ENCODE peak calls at places on chromosome 1, in seven cellular contexts. M is iPS DF 6.9; T is activated CD4-positive, alpha-beta T cell treated with anti-CD3 and anti-CD28 coated beads for 1 hour; R is left cardiac atrium; A is T-cell; C is AG09309; X is NCI-H1105. V is an unnamed sample.

GRCh38 chr1:11929849-11930248 is 3.6 kb upstream of the KIAA2013 start:
- DNase-seq in M (no peak), T (no peak), R (peak), A (no peak), C (no peak), X (no peak), V (no peak)

GRCh38 chr1:115717541-115717940 is 51.0 kb downstream of the CASQ2 start:
- DNase-seq in M (peak), T (no peak), R (peak), A (peak), C (no peak), X (peak), V (no peak)

GRCh38 chr1:208159542-208160258 is 84.5 kb downstream of the PLXNA2 start:
- DNase-seq in M (no peak), T (no peak), R (peak), A (no peak), C (peak), X (no peak), V (no peak)

GRCh38 chr1:110407260-110408210 is at the start of gene LAMTOR5:
- DNase-seq in M (peak), T (peak), R (peak), A (peak), C (peak), X (peak), V (peak)

GRCh38 chr1:104593418-104594187 is 843.9 kb downstream of the AMY1C start:
- DNase-seq in M (no peak), T (no peak), R (no peak), A (no peak), C (no peak), X (no peak), V (no peak)

GRCh38 chr1:117569956-117570355 is 35.9 kb upstream of the TENT5C start:
- DNase-seq in M (no peak), T (no peak), R (no peak), A (no peak), C (no peak), X (no peak), V (no peak)

GRCh38 chr1:42955311-42956063 is 3.2 kb downstream of the SLC2A1 start:
- DNase-seq in M (no peak), T (no peak), R (no peak), A (no peak), C (no peak), X (no peak), V (no peak)

GRCh38 chr1:6097824-6098223 is 52.1 kb downstream of the KCNAB2 start:
- DNase-seq in M (no peak), T (no peak), R (no peak), A (no peak), C (no peak), X (no peak), V (no peak)

GRCh38 chr1:67372136-67372535 is 58.1 kb downstream of the SERBP1 start:
- DNase-seq in M (no peak), T (no peak), R (no peak), A (no peak), C (no peak), X (no peak), V (no peak)

GRCh38 chr1:40032240-40032891 is 8.2 kb upstream of the CAP1 start:
- DNase-seq in M (no peak), T (peak), R (peak), A (peak), C (no peak), X (peak), V (no peak)

GRCh38 chr1:225378880-225379279 is 49.0 kb downstream of the LBR start:
- DNase-seq in M (peak), T (no peak), R (peak), A (no peak), C (peak), X (no peak), V (no peak)

GRCh38 chr1:167171286-167171929 is 49.3 kb upstream of the POU2F1 start:
- DNase-seq in M (no peak), T (no peak), R (no peak), A (no peak), C (no peak), X (no peak), V (no peak)

GRCh38 chr1:67987046-67987799 is 63.2 kb downstream of the DIRAS3 start:
- DNase-seq in M (no peak), T (no peak), R (no peak), A (no peak), C (peak), X (no peak), V (no peak)

GRCh38 chr1:109040627-109041613 is 982 bp downstream of the WDR47 start:
- DNase-seq in M (no peak), T (no peak), R (peak), A (peak), C (no peak), X (peak), V (no peak)

GRCh38 chr1:39970274-39970673 is 15.3 kb downstream of the MFSD2A start:
- DNase-seq in M (no peak), T (no peak), R (no peak), A (no peak), C (no peak), X (no peak), V (no peak)

GRCh38 chr1:44524655-44525530 is 119.8 kb downstream of the RNF220 start:
- DNase-seq in M (no peak), T (no peak), R (no peak), A (no peak), C (no peak), X (no peak), V (no peak)

GRCh38 chr1:1554926-1555915 is 14.8 kb upstream of the TMEM240 start:
- DNase-seq in M (no peak), T (no peak), R (no peak), A (no peak), C (no peak), X (no peak), V (no peak)

GRCh38 chr1:76374111-76374510 is 299.6 kb downstream of the ST6GALNAC3 start:
- DNase-seq in M (no peak), T (no peak), R (no peak), A (no peak), C (no peak), X (peak), V (no peak)

GRCh38 chr1:32111789-32112188 is 3.9 kb downstream of the KPNA6 start:
- DNase-seq in M (no peak), T (no peak), R (no peak), A (no peak), C (no peak), X (no peak), V (no peak)

GRCh38 chr1:51491166-51491981 is 27.7 kb downstream of the EPS15 start:
- DNase-seq in M (no peak), T (no peak), R (no peak), A (no peak), C (no peak), X (no peak), V (no peak)

GRCh38 chr1:70499695-70500094 is 88.6 kb downstream of the CTH start:
- DNase-seq in M (no peak), T (no peak), R (no peak), A (no peak), C (no peak), X (no peak), V (no peak)

GRCh38 chr1:6282577-6283270 is 21.8 kb upstream of the GPR153 start:
- DNase-seq in M (no peak), T (no peak), R (no peak), A (no peak), C (no peak), X (no peak), V (no peak)

GRCh38 chr1:101438359-101438758 is 201.5 kb downstream of the S1PR1 start:
- DNase-seq in M (no peak), T (no peak), R (no peak), A (no peak), C (no peak), X (no peak), V (no peak)

GRCh38 chr1:101485712-101486111 is 248.9 kb downstream of the S1PR1 start:
- DNase-seq in M (no peak), T (no peak), R (no peak), A (no peak), C (no peak), X (no peak), V (no peak)

GRCh38 chr1:51963592-51964308 is 26.8 kb downstream of the RAB3B start:
- DNase-seq in M (no peak), T (no peak), R (no peak), A (no peak), C (no peak), X (no peak), V (no peak)

GRCh38 chr1:245587435-245588105 is 432.8 kb downstream of the KIF26B start:
- DNase-seq in M (no peak), T (no peak), R (no peak), A (no peak), C (no peak), X (no peak), V (no peak)

GRCh38 chr1:206725053-206725963 is 40.6 kb downstream of the MAPKAPK2 start:
- DNase-seq in M (peak), T (no peak), R (no peak), A (peak), C (no peak), X (no peak), V (no peak)

GRCh38 chr1:171801395-171801990 is 20.0 kb downstream of the METTL13 start:
- DNase-seq in M (peak), T (no peak), R (no peak), A (no peak), C (no peak), X (peak), V (no peak)

GRCh38 chr1:109307363-109308021 is 681 bp upstream of the MYBPHL start:
- DNase-seq in M (no peak), T (no peak), R (peak), A (no peak), C (no peak), X (peak), V (peak)

GRCh38 chr1:211829343-211830054 is 1.1 kb downstream of the LPGAT1 start:
- DNase-seq in M (peak), T (no peak), R (peak), A (no peak), C (no peak), X (peak), V (no peak)

GRCh38 chr1:8463144-8463927 is 145.4 kb downstream of the SLC45A1 start:
- DNase-seq in M (no peak), T (no peak), R (peak), A (peak), C (no peak), X (peak), V (no peak)

GRCh38 chr1:97243973-97244560 is 522.5 kb downstream of the PTBP2 start:
- DNase-seq in M (no peak), T (no peak), R (no peak), A (no peak), C (no peak), X (no peak), V (no peak)

GRCh38 chr1:34460193-34460592 is 283.5 kb downstream of the C1orf94 start:
- DNase-seq in M (peak), T (no peak), R (peak), A (peak), C (no peak), X (peak), V (no peak)

GRCh38 chr1:97739596-97740103 is 181.2 kb downstream of the DPYD start:
- DNase-seq in M (no peak), T (no peak), R (no peak), A (no peak), C (no peak), X (no peak), V (no peak)

GRCh38 chr1:160416369-160416768 is 16.0 kb downstream of the VANGL2 start:
- DNase-seq in M (no peak), T (no peak), R (no peak), A (no peak), C (no peak), X (no peak), V (no peak)